ENCODE peak calls at places on chromosomes 4 and X, in nine cellular contexts. One of them, this sample, is unnamed.

GRCh38 chr4:185119927-185120630 is 23.0 kb upstream of the SLC25A4 start:
- DNase-seq in posterior vena cava: no peak
- DNase-seq in mesenchymal stem cell: peak
- DNase-seq in astrocyte: peak
- DNase-seq in mesenteric fat pad: no peak
- DNase-seq in hypothalamus: no peak
- DNase-seq in NCI-H460: no peak
- DNase-seq in LoVo: no peak
- DNase-seq in activated CD4-positive, alpha-beta T cell treated with anti-CD3 and anti-CD28 coated beads, Interleukin-2, amount 10 ng/mL, durations not matched to agents 7 days and 5 days: no peak
- DNase-seq in this sample: no peak

GRCh38 chr4:1220566-1220965 is 28.4 kb downstream of the CTBP1 start:
- DNase-seq in hypothalamus: no peak
- DNase-seq in LoVo: no peak
- DNase-seq in NCI-H460: no peak
- DNase-seq in mesenteric fat pad: no peak
- DNase-seq in mesenchymal stem cell: no peak
- DNase-seq in astrocyte: no peak
- DNase-seq in activated CD4-positive, alpha-beta T cell treated with anti-CD3 and anti-CD28 coated beads, Interleukin-2, amount 10 ng/mL, durations not matched to agents 7 days and 5 days: no peak
- DNase-seq in posterior vena cava: no peak
- DNase-seq in this sample: no peak

GRCh38 chr4:76406070-76406469 is 14.9 kb downstream of the CCDC158 start:
- DNase-seq in LoVo: no peak
- DNase-seq in mesenteric fat pad: no peak
- DNase-seq in hypothalamus: no peak
- DNase-seq in activated CD4-positive, alpha-beta T cell treated with anti-CD3 and anti-CD28 coated beads, Interleukin-2, amount 10 ng/mL, durations not matched to agents 7 days and 5 days: no peak
- DNase-seq in astrocyte: no peak
- DNase-seq in NCI-H460: no peak
- DNase-seq in mesenchymal stem cell: no peak
- DNase-seq in posterior vena cava: no peak
- DNase-seq in this sample: no peak

GRCh38 chrX:148874621-148875020 is 374.2 kb downstream of the AFF2 start:
- DNase-seq in posterior vena cava: no peak
- DNase-seq in LoVo: no peak
- DNase-seq in mesenteric fat pad: no peak
- DNase-seq in hypothalamus: no peak
- DNase-seq in astrocyte: peak
- DNase-seq in activated CD4-positive, alpha-beta T cell treated with anti-CD3 and anti-CD28 coated beads, Interleukin-2, amount 10 ng/mL, durations not matched to agents 7 days and 5 days: no peak
- DNase-seq in mesenchymal stem cell: peak
- DNase-seq in NCI-H460: no peak
- DNase-seq in this sample: no peak

GRCh38 chrX:43813898-43814297 is 68.4 kb downstream of the MAOB start:
- DNase-seq in activated CD4-positive, alpha-beta T cell treated with anti-CD3 and anti-CD28 coated beads, Interleukin-2, amount 10 ng/mL, durations not matched to agents 7 days and 5 days: peak
- DNase-seq in mesenchymal stem cell: no peak
- DNase-seq in posterior vena cava: no peak
- DNase-seq in NCI-H460: no peak
- DNase-seq in astrocyte: no peak
- DNase-seq in LoVo: no peak
- DNase-seq in hypothalamus: no peak
- DNase-seq in mesenteric fat pad: no peak
- DNase-seq in this sample: no peak

GRCh38 chrX:48468247-48468671 is 1.8 kb downstream of the SLC38A5 start:
- DNase-seq in mesenchymal stem cell: no peak
- DNase-seq in astrocyte: no peak
- DNase-seq in LoVo: no peak
- DNase-seq in NCI-H460: no peak
- DNase-seq in mesenteric fat pad: no peak
- DNase-seq in posterior vena cava: no peak
- DNase-seq in activated CD4-positive, alpha-beta T cell treated with anti-CD3 and anti-CD28 coated beads, Interleukin-2, amount 10 ng/mL, durations not matched to agents 7 days and 5 days: peak
- DNase-seq in hypothalamus: no peak
- DNase-seq in this sample: peak

GRCh38 chr4:8343051-8343966 is 73.8 kb downstream of the HTRA3 start:
- DNase-seq in NCI-H460: no peak
- DNase-seq in LoVo: no peak
- DNase-seq in hypothalamus: no peak
- DNase-seq in activated CD4-positive, alpha-beta T cell treated with anti-CD3 and anti-CD28 coated beads, Interleukin-2, amount 10 ng/mL, durations not matched to agents 7 days and 5 days: no peak
- DNase-seq in mesenchymal stem cell: no peak
- DNase-seq in posterior vena cava: peak
- DNase-seq in astrocyte: no peak
- DNase-seq in mesenteric fat pad: peak
- DNase-seq in this sample: no peak

GRCh38 chr4:1989533-1990347 is 19.0 kb downstream of the NELFA start:
- DNase-seq in LoVo: no peak
- DNase-seq in astrocyte: no peak
- DNase-seq in hypothalamus: no peak
- DNase-seq in posterior vena cava: peak
- DNase-seq in activated CD4-positive, alpha-beta T cell treated with anti-CD3 and anti-CD28 coated beads, Interleukin-2, amount 10 ng/mL, durations not matched to agents 7 days and 5 days: no peak
- DNase-seq in mesenchymal stem cell: no peak
- DNase-seq in NCI-H460: no peak
- DNase-seq in mesenteric fat pad: peak
- DNase-seq in this sample: no peak

GRCh38 chrX:77788050-77788449 is 2.0 kb upstream of the ATRX start:
- DNase-seq in activated CD4-positive, alpha-beta T cell treated with anti-CD3 and anti-CD28 coated beads, Interleukin-2, amount 10 ng/mL, durations not matched to agents 7 days and 5 days: peak
- DNase-seq in astrocyte: no peak
- DNase-seq in LoVo: peak
- DNase-seq in hypothalamus: no peak
- DNase-seq in mesenteric fat pad: no peak
- DNase-seq in mesenchymal stem cell: peak
- DNase-seq in posterior vena cava: no peak
- DNase-seq in NCI-H460: peak
- DNase-seq in this sample: no peak

GRCh38 chr4:24262084-24262483 is 322.3 kb downstream of the DHX15 start:
- DNase-seq in activated CD4-positive, alpha-beta T cell treated with anti-CD3 and anti-CD28 coated beads, Interleukin-2, amount 10 ng/mL, durations not matched to agents 7 days and 5 days: no peak
- DNase-seq in mesenchymal stem cell: no peak
- DNase-seq in posterior vena cava: no peak
- DNase-seq in hypothalamus: no peak
- DNase-seq in mesenteric fat pad: no peak
- DNase-seq in NCI-H460: no peak
- DNase-seq in astrocyte: no peak
- DNase-seq in LoVo: no peak
- DNase-seq in this sample: no peak

GRCh38 chrX:40318796-40319195 is 221.0 kb upstream of the BCOR start:
- DNase-seq in LoVo: no peak
- DNase-seq in posterior vena cava: no peak
- DNase-seq in hypothalamus: no peak
- DNase-seq in mesenchymal stem cell: peak
- DNase-seq in astrocyte: no peak
- DNase-seq in NCI-H460: no peak
- DNase-seq in mesenteric fat pad: peak
- DNase-seq in activated CD4-positive, alpha-beta T cell treated with anti-CD3 and anti-CD28 coated beads, Interleukin-2, amount 10 ng/mL, durations not matched to agents 7 days and 5 days: no peak
- DNase-seq in this sample: no peak

GRCh38 chr4:66794635-66795034 is 750.7 kb downstream of the CENPC start:
- DNase-seq in astrocyte: no peak
- DNase-seq in mesenteric fat pad: no peak
- DNase-seq in LoVo: no peak
- DNase-seq in mesenchymal stem cell: no peak
- DNase-seq in NCI-H460: no peak
- DNase-seq in posterior vena cava: no peak
- DNase-seq in activated CD4-positive, alpha-beta T cell treated with anti-CD3 and anti-CD28 coated beads, Interleukin-2, amount 10 ng/mL, durations not matched to agents 7 days and 5 days: no peak
- DNase-seq in hypothalamus: no peak
- DNase-seq in this sample: no peak

GRCh38 chrX:19875051-19875432 is 12.4 kb downstream of the SH3KBP1 start:
- DNase-seq in posterior vena cava: no peak
- DNase-seq in activated CD4-positive, alpha-beta T cell treated with anti-CD3 and anti-CD28 coated beads, Interleukin-2, amount 10 ng/mL, durations not matched to agents 7 days and 5 days: no peak
- DNase-seq in hypothalamus: no peak
- DNase-seq in LoVo: no peak
- DNase-seq in NCI-H460: no peak
- DNase-seq in mesenteric fat pad: no peak
- DNase-seq in mesenchymal stem cell: no peak
- DNase-seq in astrocyte: peak
- DNase-seq in this sample: peak

GRCh38 chr4:123783936-123784335 is 387.3 kb downstream of the SPRY1 start:
- DNase-seq in mesenchymal stem cell: peak
- DNase-seq in NCI-H460: no peak
- DNase-seq in posterior vena cava: no peak
- DNase-seq in activated CD4-positive, alpha-beta T cell treated with anti-CD3 and anti-CD28 coated beads, Interleukin-2, amount 10 ng/mL, durations not matched to agents 7 days and 5 days: no peak
- DNase-seq in LoVo: no peak
- DNase-seq in hypothalamus: no peak
- DNase-seq in mesenteric fat pad: no peak
- DNase-seq in astrocyte: peak
- DNase-seq in this sample: peak

GRCh38 chr4:7222521-7222920 is 30.2 kb downstream of the SORCS2 start:
- DNase-seq in activated CD4-positive, alpha-beta T cell treated with anti-CD3 and anti-CD28 coated beads, Interleukin-2, amount 10 ng/mL, durations not matched to agents 7 days and 5 days: no peak
- DNase-seq in posterior vena cava: no peak
- DNase-seq in mesenteric fat pad: no peak
- DNase-seq in hypothalamus: no peak
- DNase-seq in NCI-H460: no peak
- DNase-seq in LoVo: no peak
- DNase-seq in mesenchymal stem cell: no peak
- DNase-seq in astrocyte: peak
- DNase-seq in this sample: no peak

GRCh38 chr4:147078362-147078761 is 132.7 kb upstream of the TTC29 start:
- DNase-seq in hypothalamus: no peak
- DNase-seq in LoVo: no peak
- DNase-seq in mesenchymal stem cell: no peak
- DNase-seq in mesenteric fat pad: no peak
- DNase-seq in posterior vena cava: no peak
- DNase-seq in activated CD4-positive, alpha-beta T cell treated with anti-CD3 and anti-CD28 coated beads, Interleukin-2, amount 10 ng/mL, durations not matched to agents 7 days and 5 days: no peak
- DNase-seq in NCI-H460: no peak
- DNase-seq in astrocyte: no peak
- DNase-seq in this sample: no peak

GRCh38 chrX:50691820-50692219 is 122.2 kb downstream of the SHROOM4 start:
- DNase-seq in astrocyte: no peak
- DNase-seq in posterior vena cava: no peak
- DNase-seq in mesenteric fat pad: no peak
- DNase-seq in activated CD4-positive, alpha-beta T cell treated with anti-CD3 and anti-CD28 coated beads, Interleukin-2, amount 10 ng/mL, durations not matched to agents 7 days and 5 days: peak
- DNase-seq in mesenchymal stem cell: peak
- DNase-seq in hypothalamus: no peak
- DNase-seq in NCI-H460: peak
- DNase-seq in LoVo: peak
- DNase-seq in this sample: no peak

GRCh38 chr4:173057442-173057841 is 111.2 kb upstream of the GALNT7 start:
- DNase-seq in astrocyte: no peak
- DNase-seq in activated CD4-positive, alpha-beta T cell treated with anti-CD3 and anti-CD28 coated beads, Interleukin-2, amount 10 ng/mL, durations not matched to agents 7 days and 5 days: no peak
- DNase-seq in LoVo: no peak
- DNase-seq in hypothalamus: no peak
- DNase-seq in posterior vena cava: no peak
- DNase-seq in mesenchymal stem cell: peak
- DNase-seq in mesenteric fat pad: no peak
- DNase-seq in NCI-H460: no peak
- DNase-seq in this sample: peak

GRCh38 chr4:52076731-52077130 is 25.6 kb downstream of the SPATA18 start:
- DNase-seq in mesenchymal stem cell: peak
- DNase-seq in hypothalamus: no peak
- DNase-seq in NCI-H460: no peak
- DNase-seq in astrocyte: no peak
- DNase-seq in LoVo: no peak
- DNase-seq in mesenteric fat pad: no peak
- DNase-seq in posterior vena cava: no peak
- DNase-seq in activated CD4-positive, alpha-beta T cell treated with anti-CD3 and anti-CD28 coated beads, Interleukin-2, amount 10 ng/mL, durations not matched to agents 7 days and 5 days: no peak
- DNase-seq in this sample: no peak

GRCh38 chr4:41024556-41025491 is 189.5 kb downstream of the APBB2 start:
- DNase-seq in mesenchymal stem cell: no peak
- DNase-seq in NCI-H460: no peak
- DNase-seq in activated CD4-positive, alpha-beta T cell treated with anti-CD3 and anti-CD28 coated beads, Interleukin-2, amount 10 ng/mL, durations not matched to agents 7 days and 5 days: no peak
- DNase-seq in LoVo: no peak
- DNase-seq in posterior vena cava: no peak
- DNase-seq in hypothalamus: no peak
- DNase-seq in astrocyte: peak
- DNase-seq in mesenteric fat pad: no peak
- DNase-seq in this sample: no peak

This sample was measured in HCEC 1CT.